ENCODE peak calls at places on chromosomes 11 and 22, in ten cellular contexts. E is body of pancreas; B is heart right ventricle; N is heart left ventricle; J is fibroblast of lung; K is CD8-positive, alpha-beta memory T cell; F is testis; G is tibial artery; S is cardiac muscle cell; L is suprapubic skin. M is an unnamed sample.

GRCh38 chr11:28227460-28227859 is 119.3 kb downstream of the METTL15 start:
- DNase-seq in G (no peak), F (no peak), L (no peak), J (no peak), S (no peak), B (no peak), E (no peak), N (no peak), K (no peak), M (no peak)

GRCh38 chr11:69636870-69637600 is 3.9 kb upstream of the CCND1 start:
- DNase-seq in K (no peak), B (no peak), F (no peak), S (no peak), L (no peak), N (no peak), E (no peak), J (no peak), G (no peak), M (no peak)

GRCh38 chr11:6410695-6411430 is 8.0 kb downstream of the APBB1 start:
- DNase-seq in L (no peak), F (no peak), S (no peak), K (no peak), J (no peak), E (no peak), B (no peak), G (no peak), N (no peak), M (no peak)

GRCh38 chr11:126167476-126167875 is 44.0 kb downstream of the RPUSD4 start:
- DNase-seq in S (peak; percentile 32), F (no peak), N (no peak), J (peak; percentile 24), B (no peak), L (no peak), K (no peak), E (no peak), G (no peak), M (no peak)

GRCh38 chr11:128726464-128727139 is 32.7 kb downstream of the FLI1 start:
- DNase-seq in K (peak; percentile 68), S (no peak), J (no peak), L (no peak), B (no peak), G (peak; percentile 35), F (no peak), E (no peak), N (no peak), M (no peak)

GRCh38 chr22:50734343-50734771 is 3.6 kb upstream of the ACR start:
- DNase-seq in G (no peak), B (peak; percentile 11), S (no peak), L (peak; percentile 29), K (no peak), J (no peak), E (no peak), F (no peak), N (no peak), M (peak; percentile 9)

GRCh38 chr11:82794490-82794889 is 60.8 kb upstream of the FAM181B start:
- DNase-seq in F (no peak), K (no peak), S (no peak), L (no peak), G (no peak), N (no peak), B (no peak), E (no peak), J (peak; percentile 6), M (no peak)

GRCh38 chr22:44574581-44575343 is 76.7 kb upstream of the RTL6 start:
- DNase-seq in E (no peak), L (peak; percentile 54), K (no peak), N (no peak), B (no peak), F (peak; percentile 5), S (no peak), G (no peak), J (peak; percentile 11), M (no peak)

GRCh38 chr11:71437399-71437798 is 10.8 kb downstream of the DHCR7 start:
- DNase-seq in F (peak; percentile 67), S (no peak), B (no peak), K (no peak), L (no peak), G (no peak), N (no peak), J (no peak), E (peak; percentile 34), M (no peak)

GRCh38 chr11:85779956-85780640 is 30.8 kb downstream of the SYTL2 start:
- DNase-seq in G (no peak), K (no peak), F (no peak), B (no peak), L (no peak), J (no peak), N (no peak), E (no peak), S (peak; percentile 11), M (no peak)

GRCh38 chr11:2375964-2376551 is 1.1 kb upstream of the CD81 start:
- DNase-seq in E (peak; percentile 75), G (no peak), B (no peak), L (peak; percentile 64), N (peak; percentile 22), F (no peak), S (no peak), K (no peak), J (no peak), M (no peak)

GRCh38 chr11:93526691-93527583 is 16.3 kb downstream of the SMCO4 start:
- DNase-seq in N (no peak), L (no peak), G (no peak), B (no peak), E (no peak), K (no peak), F (no peak), J (no peak), S (no peak), M (no peak)

GRCh38 chr11:55773138-55773537 is at the start of gene OR5D13:
- DNase-seq in L (no peak), B (no peak), N (no peak), K (no peak), E (no peak), G (no peak), F (no peak), S (no peak), J (no peak), M (no peak)
- H3K9me3 ChIP-seq in L (peaks cover 8% of the 10 kb centered on the region), B (peaks cover 10% of the 10 kb centered on the region), N (peaks cover 10% of the 10 kb centered on the region), K (no peaks in the 10 kb centered on the region), E (no peaks in the 10 kb centered on the region), G (no peaks in the 10 kb centered on the region), F (no peaks in the 10 kb centered on the region), S (peaks cover 5% of the 10 kb centered on the region), J (no peaks in the 10 kb centered on the region), M (no peaks in the 10 kb centered on the region)

DNA sequence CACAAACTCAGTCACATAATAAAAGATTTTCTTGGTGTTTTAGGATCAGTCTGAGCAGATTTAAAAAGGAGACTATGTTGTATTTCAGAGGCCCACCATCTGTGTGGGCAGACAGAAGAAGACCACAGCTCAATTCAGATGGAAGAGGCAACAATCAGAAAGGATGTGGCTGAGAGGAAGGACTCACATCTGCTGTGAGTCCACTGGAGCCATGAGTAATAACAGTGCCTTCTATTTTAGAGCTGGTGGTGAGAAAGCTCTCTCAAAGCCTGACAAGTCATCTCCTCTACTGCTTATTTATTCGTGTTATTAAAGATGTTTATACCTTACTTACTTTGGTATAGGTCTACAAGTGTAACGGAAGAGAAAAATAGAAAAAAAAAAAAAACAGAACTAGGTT is 357.2 kb downstream of the OPCML start:
- DNase-seq in N (no peak), L (no peak), B (no peak), G (no peak), K (no peak), F (no peak), J (no peak), E (no peak), S (no peak), M (no peak)
- H3K27me3 ChIP-seq in N (peaks cover 4% of the 10 kb centered on the region), L (no peaks in the 10 kb centered on the region), B (peaks cover 9% of the 10 kb centered on the region), G (no peaks in the 10 kb centered on the region), K (no peaks in the 10 kb centered on the region), F (no peaks in the 10 kb centered on the region), J (no peaks in the 10 kb centered on the region), E (no peaks in the 10 kb centered on the region), S (peaks cover 2% of the 10 kb centered on the region), M (no peaks in the 10 kb centered on the region)

DNA sequence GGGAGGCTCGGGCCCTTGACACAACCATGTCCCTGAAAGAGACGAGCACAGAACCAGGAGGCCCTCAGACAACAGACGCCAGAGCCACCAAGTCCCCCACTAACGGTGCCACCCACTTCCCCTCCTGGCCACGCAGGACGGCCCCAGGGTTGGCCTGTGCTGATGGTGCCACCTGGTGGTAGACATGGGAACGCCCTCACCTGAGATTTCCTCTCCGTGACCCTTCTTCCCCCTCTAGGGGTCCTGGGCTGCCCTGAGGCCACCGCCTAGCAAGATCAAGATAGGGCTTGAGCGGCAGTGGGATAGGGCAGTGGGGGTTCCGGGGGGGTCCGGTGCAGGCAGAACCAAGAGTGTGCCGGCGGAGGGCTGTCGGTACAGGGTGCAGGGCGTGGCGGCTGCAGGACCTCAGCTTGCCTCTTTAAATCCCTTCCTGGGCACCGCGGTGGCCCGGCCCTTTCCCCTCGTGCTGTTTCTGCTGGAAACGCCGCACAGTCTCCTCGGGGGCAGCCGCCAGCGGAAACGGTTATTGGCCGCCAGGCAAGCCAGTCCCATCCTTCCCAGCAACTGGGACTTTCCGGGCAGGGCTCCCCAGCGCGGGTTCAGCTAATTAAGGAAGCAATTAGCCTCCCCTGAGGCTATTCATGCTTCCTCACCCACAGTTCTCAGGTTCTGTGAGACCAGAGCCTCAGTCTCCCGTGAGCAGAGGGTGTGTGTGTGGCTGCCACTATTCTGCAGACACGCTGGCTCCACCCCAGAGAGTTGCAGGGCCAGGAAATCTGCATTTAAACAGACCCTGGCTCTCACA is 5.5 kb upstream of the NFAM1 start:
- DNase-seq in L (peak; percentile 90), S (peak; percentile 57), G (peak; percentile 55), J (peak; percentile 17), N (peak; percentile 90), F (peak; percentile 82), B (peak; percentile 79), E (peak; percentile 79), K (peak; percentile 83), M (peak; percentile 70)
- H3K27ac ChIP-seq in L (no peak overlapping the region), S (no peak overlapping the region), G (no peak overlapping the region), J (no peak overlapping the region), N (no peak overlapping the region), F (no peak overlapping the region), B (peak overlapping the region; percentile 80), E (peak overlapping the region; percentile 73), K (peak overlapping the region; percentile 38), M (no peak overlapping the region)

GRCh38 chr22:43005106-43005505 is 9.8 kb downstream of the PACSIN2 start:
- DNase-seq in J (no peak), K (no peak), E (no peak), N (no peak), B (no peak), S (no peak), G (no peak), F (no peak), L (no peak), M (no peak)

GRCh38 chr22:43002198-43002577 is 12.8 kb downstream of the PACSIN2 start:
- DNase-seq in B (no peak), E (no peak), G (no peak), N (no peak), S (peak; percentile 79), K (no peak), J (peak; percentile 94), L (no peak), F (no peak), M (no peak)

GRCh38 chr22:43004362-43005035 is 10.4 kb downstream of the PACSIN2 start:
- DNase-seq in K (no peak), S (peak; percentile 79), G (no peak), F (no peak), B (no peak), E (peak; percentile 45), J (peak; percentile 81), N (no peak), L (no peak), M (no peak)

GRCh38 chr22:43000441-43001175 is 14.3 kb downstream of the PACSIN2 start:
- DNase-seq in G (no peak), J (peak; percentile 80), F (no peak), K (no peak), N (no peak), S (peak; percentile 40), E (no peak), B (no peak), L (no peak), M (no peak)

GRCh38 chr22:43001271-43002197 is 13.4 kb downstream of the PACSIN2 start:
- DNase-seq in F (no peak), L (no peak), N (no peak), E (no peak), G (no peak), B (no peak), J (peak; percentile 76), S (peak; percentile 67), K (no peak), M (no peak)
- H3K9me3 ChIP-seq in F (no peaks in the 10 kb centered on the region), L (no peaks in the 10 kb centered on the region), N (no peaks in the 10 kb centered on the region), E (no peaks in the 10 kb centered on the region), G (no peaks in the 10 kb centered on the region), B (peaks cover 10% of the 10 kb centered on the region), J (no peaks in the 10 kb centered on the region), S (no peaks in the 10 kb centered on the region), K (no peaks in the 10 kb centered on the region), M (no peaks in the 10 kb centered on the region)

M was measured in uterus.